ENCODE peak calls at places on chromosomes 2 and 18, in ten cellular contexts. U is SW480; D is sigmoid colon; T is Right ventricle myocardium superior; B is H54; Y is activated T-cell treated with anti-CD3 and anti-CD28 coated beads, Interleukin-2, amount 50 U/mL, for 72 hours; N is NCI-H1105; F is Kasumi-1; Q is pancreas; G is stimulated activated CD4-positive, alpha-beta T cell treated with anti-CD3 and anti-CD28 coated beads, Interleukin-1b, Interleukin-23, amount 100 ng/mL, for 1 hour. V is an unnamed sample.

GRCh38 chr18:8525692-8526091 is 83.5 kb upstream of the RAB12 start:
- DNase-seq in G (no peak), F (peak; percentile 45), T (no peak), B (no peak), Q (no peak), D (peak; percentile 50), Y (no peak), N (no peak), U (no peak), V (no peak)

GRCh38 chr2:220509921-220510320 is 882.5 kb downstream of the SLC4A3 start:
- DNase-seq in G (no peak), U (no peak), F (no peak), Q (no peak), D (no peak), T (no peak), N (peak; percentile 64), Y (no peak), B (no peak), V (no peak)

GRCh38 chr2:12824304-12824761 is 107.6 kb downstream of the TRIB2 start:
- DNase-seq in T (peak; percentile 51), Q (no peak), U (no peak), B (no peak), Y (no peak), F (no peak), N (no peak), G (no peak), D (no peak), V (peak; percentile 77)

GRCh38 chr2:42795871-42796301 is 3.5 kb upstream of the HAAO start:
- DNase-seq in D (no peak), B (no peak), G (no peak), U (no peak), N (no peak), Q (no peak), Y (peak; percentile 39), T (no peak), F (no peak), V (no peak)

GRCh38 chr2:146927080-146927714 is 917.6 kb upstream of the ACVR2A start:
- DNase-seq in G (no peak), N (no peak), Y (no peak), F (peak; percentile 26), D (peak; percentile 81), U (peak; percentile 23), T (peak; percentile 46), B (peak; percentile 2), Q (no peak), V (peak; percentile 79)

GRCh38 chr2:118013724-118014491 is at the start of gene CCDC93:
- DNase-seq in D (peak; percentile 86), U (peak; percentile 80), Y (peak; percentile 88), N (peak; percentile 45), B (peak; percentile 96), F (peak; percentile 80), T (peak; percentile 91), Q (peak; percentile 86), G (peak; percentile 68), V (peak; percentile 100)

GRCh38 chr2:63300835-63301234 is 250.2 kb downstream of the OTX1 start:
- DNase-seq in B (no peak), T (no peak), Q (no peak), U (no peak), Y (no peak), D (no peak), N (no peak), G (no peak), F (no peak), V (no peak)

GRCh38 chr2:221588306-221588985 is 16.3 kb upstream of the EPHA4 start:
- DNase-seq in B (no peak), Q (no peak), G (no peak), T (no peak), N (no peak), U (no peak), Y (no peak), D (no peak), F (no peak), V (no peak)

GRCh38 chr2:172090947-172091625 is 5.8 kb downstream of the DLX1 start:
- DNase-seq in Q (no peak), F (no peak), Y (no peak), D (no peak), G (no peak), U (no peak), N (no peak), T (no peak), B (no peak), V (no peak)

GRCh38 chr2:109517118-109517889 is 96.5 kb downstream of the SEPTIN10 start:
- DNase-seq in F (no peak), N (no peak), B (no peak), U (no peak), Q (no peak), T (no peak), G (no peak), Y (no peak), D (no peak), V (no peak)

GRCh38 chr2:188798159-188798558 is 176.0 kb upstream of the COL3A1 start:
- DNase-seq in U (no peak), D (no peak), T (no peak), B (no peak), Q (no peak), G (no peak), F (no peak), N (no peak), Y (no peak), V (no peak)

V was measured in GM03348.